ENCODE peak calls at places on chromosome 21, in six cellular contexts. N is anterior cingulate cortex, T is MM.1S, E is cardiac septum, H is NCI-H2107, K is Calu3. Q is an unnamed sample.

GRCh38 chr21:42684109-42684916 is 30.9 kb downstream of the PDE9A start:
- DNase-seq in N (no peak), T (no peak), E (no peak), H (no peak), K (no peak), Q (no peak)

GRCh38 chr21:39675595-39675994 is 62.9 kb downstream of the B3GALT5 start:
- DNase-seq in N (no peak), T (peak), E (no peak), H (no peak), K (no peak), Q (no peak)

GRCh38 chr21:18772876-18773275 is 369.3 kb upstream of the TMPRSS15 start:
- DNase-seq in N (no peak), T (no peak), E (no peak), H (no peak), K (no peak), Q (no peak)

GRCh38 chr21:42986125-42986783 is 11.9 kb downstream of the PKNOX1 start:
- DNase-seq in N (no peak), T (no peak), E (no peak), H (no peak), K (no peak), Q (no peak)

GRCh38 chr21:33643658-33644311 is 1.5 kb downstream of the ITSN1 start:
- DNase-seq in N (no peak), T (no peak), E (no peak), H (no peak), K (no peak), Q (no peak)

GRCh38 chr21:36994501-36995189 is 11.9 kb upstream of the RIPPLY3 start:
- DNase-seq in N (no peak), T (no peak), E (peak), H (no peak), K (no peak), Q (no peak)

GRCh38 chr21:37366488-37367300 is at the start of gene DYRK1A:
- DNase-seq in N (peak), T (peak), E (peak), H (peak), K (peak), Q (peak)

GRCh38 chr21:35107520-35107919 is 58.4 kb upstream of the RUNX1 start:
- DNase-seq in N (no peak), T (no peak), E (no peak), H (no peak), K (no peak), Q (no peak)

GRCh38 chr21:42496839-42497202 is 797 bp upstream of the RSPH1 start:
- DNase-seq in N (no peak), T (peak), E (no peak), H (no peak), K (no peak), Q (peak)

GRCh38 chr21:45412909-45413581 is 8.1 kb downstream of the COL18A1 start:
- DNase-seq in N (no peak), T (no peak), E (no peak), H (no peak), K (no peak), Q (no peak)

GRCh38 chr21:32414579-32415358 is 2.3 kb downstream of the EVA1C start:
- DNase-seq in N (no peak), T (no peak), E (no peak), H (no peak), K (peak), Q (no peak)

GRCh38 chr21:46500224-46500861 is 41.7 kb downstream of the DIP2A start:
- DNase-seq in N (no peak), T (peak), E (no peak), H (no peak), K (no peak), Q (no peak)

GRCh38 chr21:33367309-33367973 is 35.8 kb upstream of the IFNGR2 start:
- DNase-seq in N (no peak), T (no peak), E (no peak), H (no peak), K (no peak), Q (no peak)

GRCh38 chr21:45990049-45990711 is 8.6 kb downstream of the COL6A1 start:
- DNase-seq in N (no peak), T (no peak), E (no peak), H (no peak), K (no peak), Q (no peak)

GRCh38 chr21:45994738-45995685 is 13.4 kb downstream of the COL6A1 start:
- DNase-seq in N (no peak), T (no peak), E (no peak), H (no peak), K (no peak), Q (no peak)

GRCh38 chr21:31397515-31397926 is 53.5 kb upstream of the TIAM1 start:
- DNase-seq in N (peak), T (no peak), E (no peak), H (no peak), K (no peak), Q (no peak)

GRCh38 chr21:36377391-36377842 is 7.8 kb upstream of the CHAF1B start:
- DNase-seq in N (no peak), T (no peak), E (no peak), H (no peak), K (peak), Q (no peak)

GRCh38 chr21:29318354-29318753 is 19.6 kb downstream of the BACH1 start:
- DNase-seq in N (no peak), T (no peak), E (no peak), H (no peak), K (peak), Q (no peak)

GRCh38 chr21:44907966-44908364 is 12.7 kb downstream of the ITGB2 start:
- DNase-seq in N (no peak), T (no peak), E (peak), H (no peak), K (no peak), Q (no peak)

GRCh38 chr21:34553199-34553952 is 41.4 kb upstream of the KCNE1 start:
- DNase-seq in N (no peak), T (no peak), E (no peak), H (no peak), K (no peak), Q (no peak)

GRCh38 chr21:37009740-37010341 is 3.3 kb downstream of the RIPPLY3 start:
- DNase-seq in N (peak), T (peak), E (peak), H (peak), K (peak), Q (peak)

GRCh38 chr21:38726482-38726881 is 79.2 kb upstream of the ETS2 start:
- DNase-seq in N (no peak), T (no peak), E (no peak), H (no peak), K (no peak), Q (no peak)

GRCh38 chr21:32516729-32517649 is 68.3 kb downstream of the TCP10L start:
- DNase-seq in N (no peak), T (no peak), E (no peak), H (no peak), K (no peak), Q (no peak)

GRCh38 chr21:45000637-45001133 is 60.9 kb downstream of the SLX9 start:
- DNase-seq in N (no peak), T (no peak), E (no peak), H (no peak), K (no peak), Q (no peak)

GRCh38 chr21:34881894-34882371 is 167.2 kb downstream of the RUNX1 start:
- DNase-seq in N (no peak), T (no peak), E (no peak), H (no peak), K (no peak), Q (no peak)

GRCh38 chr21:26389971-26390641 is 183.0 kb downstream of the CYYR1 start:
- DNase-seq in N (no peak), T (peak), E (no peak), H (no peak), K (peak), Q (no peak)

Q was measured in lung.